ENCODE peak calls at places on chromosomes 4 and X, in five cellular contexts. P, T, N, Y and U are unnamed samples.

GRCh38 chrX:120603707-120604358 is at the start of gene MCTS1:
- DNase-seq in Y (peak), T (peak), N (peak), P (peak), U (peak)

GRCh38 chr4:11773798-11774197 is 345.1 kb upstream of the HS3ST1 start:
- DNase-seq in Y (no peak), N (no peak), T (no peak), P (no peak), U (no peak)

GRCh38 chrX:10143071-10143983 is 13.4 kb upstream of the CLCN4 start:
- DNase-seq in N (no peak), Y (no peak), T (no peak), P (no peak), U (no peak)

GRCh38 chr4:56705373-56705772 is 24.3 kb upstream of the HOPX start:
- DNase-seq in Y (peak), T (no peak), N (no peak), P (no peak), U (no peak)

GRCh38 chr4:141580523-141580922 is 55.9 kb upstream of the IL15 start:
- DNase-seq in Y (no peak), T (peak), N (no peak), P (no peak), U (peak)

GRCh38 chrX:143669395-143669794 is 33.5 kb upstream of the SLITRK4 start:
- DNase-seq in N (no peak), P (no peak), Y (no peak), T (no peak), U (peak)

GRCh38 chr4:111937368-111937767 is 207.9 kb upstream of the FAM241A start:
- DNase-seq in T (peak), P (no peak), N (no peak), Y (no peak), U (peak)

GRCh38 chr4:118729287-118730286 is 44.4 kb downstream of the METTL14 start:
- DNase-seq in N (no peak), Y (no peak), T (peak), P (no peak), U (peak)

GRCh38 chr4:40956726-40957255 is 207.0 kb downstream of the NSUN7 start:
- DNase-seq in N (no peak), P (no peak), T (peak), Y (no peak), U (no peak)

GRCh38 chr4:117085185-117085701 is at the start of gene TRAM1L1:
- DNase-seq in P (peak), N (peak), T (peak), Y (peak), U (peak)

GRCh38 chr4:147547314-147548056 is 66.6 kb downstream of the EDNRA start:
- DNase-seq in T (peak), P (no peak), N (no peak), Y (peak), U (peak)

GRCh38 chr4:78057600-78058560 is 757 bp downstream of the FRAS1 start:
- DNase-seq in P (no peak), Y (peak), T (peak), N (peak), U (peak)

GRCh38 chrX:259692-260355 is 21.4 kb upstream of the PLCXD1 start:
- DNase-seq in Y (no peak), P (no peak), T (no peak), N (no peak), U (no peak)

GRCh38 chrX:40933132-40934078 is 151.8 kb upstream of the USP9X start:
- DNase-seq in P (no peak), N (no peak), Y (peak), T (peak), U (peak)

GRCh38 chr4:140162596-140162995 is 8.6 kb upstream of the MAML3 start:
- DNase-seq in N (no peak), P (no peak), Y (no peak), T (no peak), U (no peak)

GRCh38 chrX:136325377-136325776 is 24.6 kb downstream of the ADGRG4 start:
- DNase-seq in N (no peak), Y (no peak), P (no peak), T (no peak), U (no peak)

GRCh38 chr4:87399148-87399547 is 8.2 kb upstream of the HSD17B11 start:
- DNase-seq in T (no peak), Y (no peak), P (no peak), N (no peak), U (no peak)

GRCh38 chr4:153074501-153075255 is 129.6 kb upstream of the TRIM2 start:
- DNase-seq in T (no peak), P (no peak), N (no peak), Y (no peak), U (no peak)

GRCh38 chr4:27132497-27132896 is 271.9 kb downstream of the STIM2 start:
- DNase-seq in T (no peak), Y (no peak), N (no peak), P (no peak), U (no peak)

GRCh38 chrX:13473666-13474516 is 95.5 kb upstream of the EGFL6 start:
- DNase-seq in Y (no peak), T (peak), P (no peak), N (no peak), U (no peak)

GRCh38 chr4:186845137-186845842 is 121.6 kb upstream of the FAT1 start:
- DNase-seq in N (no peak), P (no peak), Y (peak), T (peak), U (peak)

GRCh38 chrX:97215166-97215565 is 331.5 kb downstream of the RPA4 start:
- DNase-seq in Y (no peak), T (peak), P (no peak), N (no peak), U (no peak)

GRCh38 chr4:178241601-178242118 is 799.4 kb upstream of the AGA start:
- DNase-seq in T (no peak), P (no peak), Y (no peak), N (no peak), U (no peak)

GRCh38 chrX:70769659-70770232 is 138.8 kb downstream of the TEX11 start:
- DNase-seq in P (no peak), N (no peak), Y (no peak), T (peak), U (peak)

GRCh38 chr4:109973529-109973905 is 60.8 kb downstream of the EGF start:
- DNase-seq in Y (no peak), T (no peak), N (no peak), P (no peak), U (no peak)

GRCh38 chr4:145895056-145895455 is 43.6 kb downstream of the ZNF827 start:
- DNase-seq in P (no peak), Y (no peak), T (no peak), N (no peak), U (no peak)

GRCh38 chr4:56049428-56050212 is 100.9 kb downstream of the CEP135 start:
- DNase-seq in P (peak), Y (no peak), N (peak), T (no peak), U (peak)

GRCh38 chrX:39600222-39600621 is 497.5 kb downstream of the BCOR start:
- DNase-seq in P (no peak), Y (no peak), N (no peak), T (no peak), U (no peak)

GRCh38 chr4:163495900-163496299 is 1.4 kb downstream of the TMA16 start:
- DNase-seq in P (no peak), T (no peak), Y (no peak), N (no peak), U (peak)

DNA sequence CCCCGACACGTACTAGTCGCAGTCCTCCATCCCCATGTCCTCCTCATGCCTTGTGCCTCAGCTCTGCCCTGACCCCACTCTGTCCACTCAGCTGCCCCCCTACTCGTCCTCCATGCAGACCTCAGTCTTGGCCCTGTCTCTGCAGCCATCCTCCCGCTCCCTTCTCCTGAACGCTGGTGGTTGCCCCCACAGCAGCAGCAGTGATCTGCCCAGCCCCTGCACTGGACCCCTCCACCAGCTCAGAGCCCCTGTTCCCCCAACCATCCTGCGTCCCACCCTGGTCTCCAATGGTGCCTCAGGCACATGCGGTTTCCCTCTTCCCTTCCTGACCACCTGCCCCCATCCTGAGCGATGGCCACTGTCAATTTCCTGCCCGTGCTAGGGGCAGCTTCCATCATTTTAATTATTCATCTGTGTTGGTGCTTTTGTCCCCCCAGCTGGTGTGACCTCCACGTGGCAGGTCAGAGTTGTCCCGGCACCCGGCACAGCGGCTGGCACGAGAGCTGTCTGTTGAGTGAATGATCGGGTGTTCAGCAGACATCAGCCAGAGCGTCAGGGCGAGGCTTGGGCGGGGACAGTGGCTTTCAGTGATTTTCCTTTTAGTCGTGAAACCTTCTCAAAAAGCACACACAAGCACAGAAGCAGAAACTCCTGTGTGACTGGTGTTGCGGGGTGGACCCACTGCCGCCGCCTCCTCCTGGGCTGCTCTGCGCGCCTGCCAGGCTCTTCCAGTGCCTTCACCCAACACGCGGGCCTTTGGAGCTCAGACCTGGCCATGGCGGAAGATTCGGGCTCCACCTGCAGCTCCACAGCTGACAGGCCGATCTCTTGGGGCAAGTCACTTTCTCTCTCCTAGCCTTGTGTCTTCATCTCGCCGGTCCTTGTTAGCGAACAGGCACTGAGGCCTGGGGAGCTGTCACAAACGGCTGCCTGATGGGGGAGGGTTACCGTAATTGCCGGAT is 51.6 kb upstream of the HGFAC start:
- DNase-seq in N (no peak), P (no peak), T (no peak), Y (no peak), U (no peak)
- H3K14ac ChIP-seq in N (peak), P (no peak), T (no peak), Y (no peak), U (no peak)

GRCh38 chr4:1384675-1385372 is 21.4 kb downstream of the NKX1-1 start:
- DNase-seq in N (no peak), Y (no peak), P (no peak), T (no peak), U (no peak)

GRCh38 chr4:1381944-1382541 is 24.2 kb downstream of the NKX1-1 start:
- DNase-seq in N (no peak), Y (no peak), P (no peak), T (no peak), U (no peak)

GRCh38 chr4:1382776-1383727 is 23.2 kb downstream of the NKX1-1 start:
- DNase-seq in N (no peak), T (no peak), Y (no peak), P (no peak), U (no peak)

GRCh38 chr4:1383728-1384591 is 22.3 kb downstream of the NKX1-1 start:
- DNase-seq in T (no peak), N (no peak), Y (no peak), P (no peak), U (no peak)

GRCh38 chr4:1385373-1386340 is 20.6 kb downstream of the NKX1-1 start:
- DNase-seq in N (no peak), P (no peak), T (no peak), Y (peak), U (no peak)
- H3K4me3 ChIP-seq in N (no peak), P (no peak), T (no peak), Y (no peak), U (no peak)

GRCh38 chr4:779555-779954 is 46.4 kb downstream of the CPLX1 start:
- DNase-seq in P (no peak), T (no peak), Y (no peak), N (no peak), U (no peak)

GRCh38 chr4:780730-781492 is 45.0 kb downstream of the CPLX1 start:
- DNase-seq in N (no peak), P (no peak), Y (no peak), T (peak), U (peak)

GRCh38 chr4:784401-785331 is 41.3 kb downstream of the CPLX1 start:
- DNase-seq in P (no peak), Y (no peak), T (no peak), N (no peak), U (no peak)

GRCh38 chr4:783133-783541 is 42.8 kb downstream of the CPLX1 start:
- DNase-seq in T (no peak), P (no peak), N (no peak), Y (no peak), U (no peak)

DNA sequence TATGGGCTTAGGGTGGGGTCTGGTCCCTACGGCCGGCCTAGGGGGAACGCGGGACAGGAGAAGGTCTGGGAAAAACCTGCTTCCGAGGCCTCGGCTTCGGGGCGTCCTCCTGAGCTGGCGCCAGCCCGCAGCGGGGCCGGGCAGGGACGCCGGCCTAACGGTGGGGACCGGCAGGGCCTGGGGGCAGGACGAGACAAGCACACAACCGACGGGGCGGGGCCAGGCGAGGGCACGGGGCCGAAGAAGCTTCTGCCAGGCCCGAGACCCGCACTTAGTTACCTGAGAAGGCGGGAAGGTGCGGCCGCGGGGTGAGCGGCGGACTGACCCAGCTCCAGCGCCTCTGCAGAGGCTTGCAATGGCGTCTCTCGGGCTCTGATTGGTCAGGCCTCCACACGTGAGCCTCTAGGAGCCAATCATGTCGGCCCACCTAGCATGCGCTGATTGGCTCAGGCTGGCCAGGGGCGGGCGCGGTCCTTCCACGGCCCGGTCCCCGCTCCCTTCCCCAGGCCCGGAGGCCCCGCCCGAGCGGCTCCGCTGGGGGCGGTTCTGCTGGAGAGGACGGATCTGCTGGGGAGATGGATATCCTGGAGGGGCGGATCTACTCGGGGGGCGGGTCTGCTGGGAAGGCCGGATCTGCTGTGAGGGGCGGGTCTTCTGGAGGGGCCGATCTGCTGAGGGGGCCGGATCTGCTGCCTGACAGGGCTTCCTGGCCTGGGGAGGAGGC is 44.3 kb downstream of the CPLX1 start:
- DNase-seq in Y (peak), N (peak), T (peak), P (peak), U (peak)
- H3K23ac ChIP-seq in Y (no peak), N (peak), T (no peak), P (no peak), U (peak)

GRCh38 chr4:5395781-5396180 is 312.6 kb downstream of the EVC2 start:
- DNase-seq in P (no peak), Y (no peak), N (no peak), T (no peak), U (no peak)
- H3K14ac ChIP-seq in P (no peak), Y (no peak), N (no peak), T (no peak), U (no peak)